ENCODE peak calls at places on chromosomes 5 and 9, in nine cellular contexts. Z is iPS DF 19.7; C is GM04503; F is trophoblast cell; B is KG1; P is activated effector memory CD4-positive, alpha-beta T cell treated with anti-CD3 and anti-CD28 coated beads, Interleukin-2, amount 50 U/mL, for 16 hours; K is left ventricle myocardium superior; H is IMR-90; J is heart left ventricle. M is an unnamed sample.

GRCh38 chr9:113483676-113484257 is 20.2 kb downstream of the RGS3 start:
- DNase-seq in K (no peak), Z (no peak), H (no peak), B (no peak), F (no peak), J (no peak), P (no peak), C (no peak), M (no peak)

GRCh38 chr5:79689541-79690466 is at the start of gene CMYA5:
- DNase-seq in J (peak), Z (no peak), B (no peak), F (peak), C (no peak), H (peak), P (no peak), K (peak), M (peak)

GRCh38 chr5:31962928-31963327 is 211.2 kb downstream of the GOLPH3 start:
- DNase-seq in Z (no peak), C (no peak), H (no peak), P (no peak), J (no peak), B (no peak), F (peak), K (no peak), M (no peak)

GRCh38 chr9:2208991-2209390 is 193.8 kb downstream of the SMARCA2 start:
- DNase-seq in J (no peak), P (no peak), K (no peak), H (no peak), Z (no peak), F (peak), C (no peak), B (no peak), M (no peak)

GRCh38 chr9:38622083-38622674 is 1.8 kb upstream of the ANKRD18A start:
- DNase-seq in P (peak), J (no peak), B (no peak), F (peak), K (peak), H (no peak), Z (no peak), C (no peak), M (no peak)

GRCh38 chr5:93658044-93658443 is 75.0 kb downstream of the NR2F1 start:
- DNase-seq in J (no peak), H (peak), C (no peak), B (no peak), K (no peak), Z (no peak), P (no peak), F (no peak), M (no peak)

GRCh38 chr5:151020304-151021031 is at the start of gene GPX3:
- DNase-seq in H (peak), Z (peak), K (peak), J (peak), B (no peak), F (peak), C (no peak), P (peak), M (peak)

GRCh38 chr5:116388564-116389258 is 185.9 kb downstream of the SEMA6A start:
- DNase-seq in P (no peak), H (no peak), K (no peak), Z (peak), F (no peak), C (no peak), J (peak), B (no peak), M (no peak)

GRCh38 chr5:6781711-6782110 is 68.5 kb downstream of the TENT4A start:
- DNase-seq in Z (no peak), B (no peak), P (no peak), C (no peak), J (no peak), H (peak), F (peak), K (no peak), M (no peak)

GRCh38 chr5:32312194-32312681 is 501 bp downstream of the MTMR12 start:
- DNase-seq in F (peak), P (peak), B (no peak), H (peak), C (no peak), J (peak), Z (no peak), K (peak), M (peak)

GRCh38 chr5:152270117-152270516 is 135.0 kb downstream of the NMUR2 start:
- DNase-seq in J (peak), K (no peak), Z (no peak), B (no peak), F (no peak), H (no peak), P (no peak), C (no peak), M (no peak)

GRCh38 chr5:6762116-6762515 is 48.9 kb downstream of the TENT4A start:
- DNase-seq in H (no peak), P (no peak), Z (no peak), J (no peak), B (no peak), C (no peak), K (no peak), F (peak), M (no peak)

GRCh38 chr5:141758316-141758965 is 76.4 kb upstream of the ARAP3 start:
- DNase-seq in J (no peak), P (no peak), Z (no peak), B (no peak), F (no peak), C (no peak), K (no peak), H (no peak), M (peak)

GRCh38 chr5:137236266-137236665 is 262.9 kb downstream of the SPOCK1 start:
- DNase-seq in H (no peak), C (no peak), K (no peak), F (no peak), P (no peak), B (no peak), J (no peak), Z (no peak), M (no peak)

GRCh38 chr9:91898451-91899433 is 51.3 kb downstream of the ROR2 start:
- DNase-seq in J (no peak), F (peak), Z (no peak), H (peak), C (no peak), B (no peak), P (no peak), K (no peak), M (no peak)

GRCh38 chr5:129431406-129431805 is 28.7 kb upstream of the ADAMTS19 start:
- DNase-seq in J (no peak), Z (no peak), K (no peak), P (no peak), H (peak), C (no peak), F (no peak), B (no peak), M (no peak)

GRCh38 chr9:35771943-35772342 is 17.9 kb upstream of the MSMP start:
- DNase-seq in C (no peak), J (no peak), Z (no peak), P (no peak), H (no peak), K (no peak), B (no peak), F (peak), M (no peak)

GRCh38 chr5:96079075-96079474 is 117.4 kb upstream of the ELL2 start:
- DNase-seq in H (peak), J (no peak), K (no peak), Z (no peak), C (peak), B (no peak), P (no peak), F (peak), M (no peak)

GRCh38 chr5:133225671-133226152 is 173.9 kb downstream of the HSPA4 start:
- DNase-seq in Z (no peak), H (peak), K (no peak), B (no peak), C (no peak), P (no peak), J (no peak), F (no peak), M (no peak)

GRCh38 chr5:53037141-53037859 is 48.1 kb downstream of the ITGA2 start:
- DNase-seq in B (no peak), P (no peak), F (peak), Z (no peak), J (no peak), H (peak), K (no peak), C (peak), M (no peak)

GRCh38 chr9:109383356-109383755 is 62.5 kb upstream of the EPB41L4B start:
- DNase-seq in F (no peak), P (no peak), B (no peak), J (no peak), Z (no peak), H (no peak), C (no peak), K (no peak), M (no peak)

GRCh38 chr5:179371123-179371515 is 25.9 kb upstream of the ADAMTS2 start:
- DNase-seq in B (no peak), P (peak), H (no peak), Z (no peak), C (no peak), F (no peak), K (no peak), J (no peak), M (no peak)

GRCh38 chr5:1312993-1313833 is 18.3 kb upstream of the TERT start:
- DNase-seq in K (no peak), F (no peak), Z (no peak), J (no peak), P (peak), H (no peak), C (no peak), B (peak), M (peak)

GRCh38 chr5:43554497-43554896 is 2.4 kb downstream of the PAIP1 start:
- DNase-seq in J (no peak), B (no peak), K (no peak), P (no peak), C (no peak), F (no peak), Z (no peak), H (no peak), M (no peak)

GRCh38 chr5:96066386-96066719 is 104.7 kb upstream of the ELL2 start:
- DNase-seq in F (no peak), B (no peak), Z (no peak), K (no peak), J (no peak), H (peak), C (no peak), P (no peak), M (no peak)

GRCh38 chr5:68336200-68336599 is 120.6 kb downstream of the PIK3R1 start:
- DNase-seq in Z (no peak), P (no peak), C (no peak), B (no peak), F (no peak), J (no peak), K (no peak), H (no peak), M (no peak)

GRCh38 chr5:155773680-155774079 is 553.3 kb upstream of the SGCD start:
- DNase-seq in H (no peak), J (no peak), K (no peak), B (no peak), F (no peak), P (no peak), Z (no peak), C (no peak), M (no peak)

GRCh38 chr9:114371986-114372917 is 15.5 kb downstream of the AKNA start:
- DNase-seq in J (no peak), H (no peak), F (no peak), B (peak), K (no peak), C (no peak), Z (no peak), P (peak), M (no peak)

GRCh38 chr9:13274901-13275641 is 4.4 kb downstream of the MPDZ start:
- DNase-seq in K (no peak), P (no peak), H (peak), F (peak), J (no peak), C (no peak), Z (no peak), B (no peak), M (no peak)

GRCh38 chr9:127783111-127783621 is 2.7 kb upstream of the CDK9 start:
- DNase-seq in B (peak), C (no peak), H (no peak), F (no peak), P (peak), J (peak), K (peak), Z (no peak), M (no peak)

GRCh38 chr5:156295434-156295833 is 31.5 kb upstream of the SGCD start:
- DNase-seq in F (no peak), K (no peak), H (no peak), C (no peak), B (no peak), J (peak), Z (no peak), P (no peak), M (no peak)

GRCh38 chr5:9903806-9904205 is 273.7 kb upstream of the TAS2R1 start:
- DNase-seq in H (peak), C (no peak), J (no peak), K (no peak), Z (no peak), B (no peak), F (no peak), P (no peak), M (no peak)

GRCh38 chr5:142540774-142541466 is 145.0 kb downstream of the FGF1 start:
- DNase-seq in P (no peak), C (peak), K (peak), J (peak), F (no peak), B (no peak), Z (no peak), H (peak), M (no peak)

GRCh38 chr5:149309354-149309753 is 35.9 kb upstream of the GRPEL2 start:
- DNase-seq in F (no peak), P (no peak), H (no peak), K (no peak), J (no peak), C (no peak), Z (no peak), B (no peak), M (no peak)

GRCh38 chr9:76215066-76215465 is 179.2 kb downstream of the RFK start:
- DNase-seq in Z (no peak), H (peak), B (no peak), K (no peak), J (no peak), F (peak), P (no peak), C (peak), M (no peak)

GRCh38 chr9:84922051-84922450 is 252.5 kb downstream of the NTRK2 start:
- DNase-seq in K (no peak), J (no peak), F (no peak), C (no peak), H (no peak), B (no peak), Z (no peak), P (no peak), M (peak)

GRCh38 chr5:72459089-72459661 is 48.0 kb downstream of the ZNF366 start:
- DNase-seq in J (no peak), Z (no peak), H (no peak), B (no peak), P (no peak), F (no peak), C (no peak), K (no peak), M (no peak)

M was measured in dorsolateral prefrontal cortex.